ENCODE peak calls at places on chromosomes 4 and X, in seven cellular contexts. P, Z, L, B, K, O and N are unnamed samples.

GRCh38 chr4:40621229-40621591 is 8.5 kb downstream of the RBM47 start:
- DNase-seq in P (no peak), Z (no peak), L (no peak), B (peak), K (no peak), O (no peak), N (peak)

GRCh38 chrX:136063340-136064079 is 78.3 kb downstream of the SLC9A6 start:
- DNase-seq in P (no peak), Z (no peak), L (peak), B (no peak), K (peak), O (peak), N (no peak)

GRCh38 chr4:111839186-111839585 is 306.1 kb upstream of the FAM241A start:
- DNase-seq in P (no peak), Z (no peak), L (no peak), B (no peak), K (no peak), O (no peak), N (no peak)

GRCh38 chr4:110730318-110730717 is 107.4 kb upstream of the PITX2 start:
- DNase-seq in P (no peak), Z (no peak), L (no peak), B (no peak), K (no peak), O (no peak), N (no peak)

GRCh38 chrX:148662014-148662413 is 161.6 kb downstream of the AFF2 start:
- DNase-seq in P (no peak), Z (no peak), L (no peak), B (no peak), K (no peak), O (no peak), N (no peak)

GRCh38 chr4:173517781-173518371 is 12.2 kb downstream of the HAND2 start:
- DNase-seq in P (no peak), Z (no peak), L (no peak), B (no peak), K (peak), O (peak), N (no peak)

GRCh38 chr4:2803624-2804448 is 11.0 kb downstream of the SH3BP2 start:
- DNase-seq in P (no peak), Z (no peak), L (peak), B (no peak), K (no peak), O (peak), N (no peak)

GRCh38 chrX:40010550-40011364 is 87.0 kb downstream of the BCOR start:
- DNase-seq in P (no peak), Z (peak), L (peak), B (peak), K (no peak), O (no peak), N (no peak)

GRCh38 chr4:113976937-113977855 is 2.3 kb downstream of the ARSJ start:
- DNase-seq in P (no peak), Z (no peak), L (no peak), B (no peak), K (peak), O (peak), N (no peak)

GRCh38 chr4:2798399-2799301 is 5.8 kb downstream of the SH3BP2 start:
- DNase-seq in P (no peak), Z (no peak), L (peak), B (no peak), K (peak), O (peak), N (peak)

GRCh38 chr4:58163172-58163571 is 1053.0 kb upstream of the IGFBP7 start:
- DNase-seq in P (no peak), Z (no peak), L (no peak), B (no peak), K (no peak), O (no peak), N (no peak)

GRCh38 chrX:77597511-77597910 is 150.3 kb downstream of the FGF16 start:
- DNase-seq in P (no peak), Z (no peak), L (no peak), B (no peak), K (no peak), O (no peak), N (no peak)

GRCh38 chrX:11665144-11666040 is at the start of gene ARHGAP6:
- DNase-seq in P (no peak), Z (peak), L (no peak), B (peak), K (peak), O (peak), N (no peak)

GRCh38 chr4:48902266-48902665 is 4.3 kb downstream of the OCIAD2 start:
- DNase-seq in P (no peak), Z (no peak), L (no peak), B (no peak), K (peak), O (no peak), N (no peak)

GRCh38 chrX:11064851-11065600 is 46.1 kb upstream of the HCCS start:
- DNase-seq in P (no peak), Z (no peak), L (no peak), B (no peak), K (peak), O (peak), N (no peak)

GRCh38 chrX:13868481-13869040 is 51.7 kb upstream of the GPM6B start:
- DNase-seq in P (no peak), Z (no peak), L (no peak), B (no peak), K (peak), O (peak), N (no peak)